ENCODE peak calls at places on chromosomes 11 and 22, in seven cellular contexts. Y is RWPE1, Z is HepG2, U is A549, Q is SJSA1, E is H9, F is ovary. M is an unnamed sample.

GRCh38 chr11:72719144-72719543 is 33.1 kb downstream of the ARAP1 start:
- DNase-seq in Y (no peak), Z (no peak), U (no peak), Q (no peak), E (no peak), F (no peak), M (no peak)

GRCh38 chr22:50173221-50173982 is 2.9 kb downstream of the PANX2 start:
- DNase-seq in Y (no peak), Z (no peak), U (no peak), Q (no peak), E (no peak), F (peak), M (no peak)

GRCh38 chr22:31327786-31328544 is 18.2 kb downstream of the PATZ1 start:
- DNase-seq in Y (no peak), Z (no peak), U (no peak), Q (no peak), E (no peak), F (no peak), M (no peak)

GRCh38 chr22:49022816-49023160 is 804.9 kb downstream of the BRD1 start:
- DNase-seq in Y (no peak), Z (no peak), U (no peak), Q (no peak), E (no peak), F (no peak), M (no peak)

GRCh38 chr22:32389685-32390084 is 22.4 kb downstream of the RTCB start:
- DNase-seq in Y (no peak), Z (no peak), U (no peak), Q (no peak), E (no peak), F (no peak), M (no peak)

GRCh38 chr11:71525938-71526495 is 1.1 kb upstream of the KRTAP5-7 start:
- DNase-seq in Y (no peak), Z (peak), U (no peak), Q (no peak), E (no peak), F (no peak), M (no peak)

GRCh38 chr11:32210601-32211000 is 119.7 kb downstream of the RCN1 start:
- DNase-seq in Y (peak), Z (no peak), U (no peak), Q (no peak), E (no peak), F (no peak), M (no peak)

GRCh38 chr11:134460044-134460371 is 48.0 kb upstream of the B3GAT1 start:
- DNase-seq in Y (no peak), Z (no peak), U (no peak), Q (no peak), E (no peak), F (no peak), M (no peak)

GRCh38 chr11:74505911-74506310 is 12.4 kb upstream of the LIPT2 start:
- DNase-seq in Y (no peak), Z (no peak), U (no peak), Q (no peak), E (no peak), F (no peak), M (no peak)

GRCh38 chr11:91860661-91861060 is 364.0 kb upstream of the FAT3 start:
- DNase-seq in Y (no peak), Z (no peak), U (no peak), Q (no peak), E (no peak), F (no peak), M (no peak)

GRCh38 chr11:118241191-118242098 is 10.7 kb downstream of the MPZL3 start:
- DNase-seq in Y (peak), Z (peak), U (no peak), Q (no peak), E (no peak), F (no peak), M (peak)

GRCh38 chr11:31236052-31236652 is 133.4 kb downstream of the DCDC1 start:
- DNase-seq in Y (peak), Z (no peak), U (no peak), Q (no peak), E (no peak), F (no peak), M (no peak)

GRCh38 chr11:134405436-134405835 is 6.6 kb downstream of the B3GAT1 start:
- DNase-seq in Y (no peak), Z (no peak), U (no peak), Q (no peak), E (no peak), F (no peak), M (no peak)

GRCh38 chr22:46737976-46738641 is at the start of gene CERK:
- DNase-seq in Y (peak), Z (peak), U (peak), Q (peak), E (peak), F (peak), M (no peak)

GRCh38 chr11:47991266-47991830 is 11.0 kb downstream of the PTPRJ start:
- DNase-seq in Y (no peak), Z (no peak), U (no peak), Q (no peak), E (peak), F (no peak), M (no peak)

GRCh38 chr22:48635825-48636224 is 1191.8 kb downstream of the BRD1 start:
- DNase-seq in Y (no peak), Z (no peak), U (no peak), Q (no peak), E (no peak), F (no peak), M (no peak)

GRCh38 chr22:22480940-22481339 is 27.6 kb downstream of the ZNF280B start:
- DNase-seq in Y (no peak), Z (peak), U (no peak), Q (no peak), E (no peak), F (no peak), M (no peak)

GRCh38 chr11:29534831-29535230 is 482.0 kb downstream of the KCNA4 start:
- DNase-seq in Y (peak), Z (no peak), U (no peak), Q (no peak), E (no peak), F (no peak), M (no peak)

GRCh38 chr22:30221121-30221992 is 25.2 kb downstream of the LIF start:
- DNase-seq in Y (no peak), Z (no peak), U (no peak), Q (no peak), E (no peak), F (no peak), M (no peak)

GRCh38 chr11:71451596-71452353 is 1.2 kb upstream of the NADSYN1 start:
- DNase-seq in Y (no peak), Z (peak), U (no peak), Q (no peak), E (peak), F (no peak), M (no peak)

GRCh38 chr11:59776210-59777066 is 21.3 kb downstream of the STX3 start:
- DNase-seq in Y (peak), Z (peak), U (peak), Q (peak), E (no peak), F (no peak), M (peak)

GRCh38 chr11:22787565-22788162 is 41.9 kb downstream of the SVIP start:
- DNase-seq in Y (peak), Z (peak), U (peak), Q (peak), E (no peak), F (no peak), M (no peak)

GRCh38 chr11:111978028-111978771 is 41.1 kb downstream of the DIXDC1 start:
- DNase-seq in Y (peak), Z (no peak), U (no peak), Q (peak), E (peak), F (peak), M (no peak)

GRCh38 chr11:75173336-75173735 is 22.4 kb downstream of the SLCO2B1 start:
- DNase-seq in Y (no peak), Z (no peak), U (no peak), Q (no peak), E (no peak), F (no peak), M (no peak)

GRCh38 chr11:130817608-130817944 is 98.7 kb downstream of the SNX19 start:
- DNase-seq in Y (no peak), Z (no peak), U (no peak), Q (no peak), E (no peak), F (no peak), M (no peak)

GRCh38 chr22:44815099-44816070 is 63.0 kb downstream of the ARHGAP8 start:
- DNase-seq in Y (no peak), Z (no peak), U (no peak), Q (no peak), E (no peak), F (no peak), M (no peak)

GRCh38 chr11:22416462-22416861 is 78.3 kb downstream of the SLC17A6 start:
- DNase-seq in Y (no peak), Z (no peak), U (no peak), Q (no peak), E (no peak), F (no peak), M (no peak)

GRCh38 chr11:83157755-83158473 is 983 bp downstream of the PCF11 start:
- DNase-seq in Y (peak), Z (peak), U (peak), Q (peak), E (peak), F (peak), M (no peak)

GRCh38 chr11:106222626-106223025 is 145.2 kb downstream of the AASDHPPT start:
- DNase-seq in Y (no peak), Z (no peak), U (no peak), Q (no peak), E (no peak), F (no peak), M (no peak)

DNA sequence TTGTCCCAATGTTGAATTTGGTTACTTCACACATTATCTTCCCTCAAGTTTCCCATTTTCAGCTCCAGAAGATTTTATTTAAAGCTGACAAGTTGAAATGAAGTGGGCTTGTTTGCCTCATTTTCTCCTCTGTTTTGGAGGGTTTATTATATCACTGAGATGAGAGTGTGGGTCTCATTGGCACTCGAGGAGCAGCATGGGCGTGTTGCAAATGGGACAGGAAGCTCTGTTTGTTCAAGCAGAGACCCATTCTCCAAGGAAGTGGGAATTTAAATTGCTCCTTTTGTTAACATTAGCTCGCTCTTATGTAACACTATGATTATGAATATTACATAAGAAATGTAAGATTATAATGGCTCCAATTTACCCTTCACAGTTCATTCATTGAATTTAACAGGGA is 317.6 kb upstream of the CTSC start:
- DNase-seq in Y (no peak), Z (no peak), U (no peak), Q (no peak), E (no peak), F (no peak), M (no peak)
- H3K27ac ChIP-seq in Y (no peak), Z (no peak), U (no peak), Q (no peak), E (no peak), F (no peak), M (no peak)

GRCh38 chr11:66749091-66749490 is 20.1 kb upstream of the SPTBN2 start:
- DNase-seq in Y (no peak), Z (no peak), U (no peak), Q (no peak), E (no peak), F (no peak), M (peak)

GRCh38 chr11:66745356-66746235 is 16.6 kb upstream of the SPTBN2 start:
- DNase-seq in Y (peak), Z (no peak), U (peak), Q (no peak), E (peak), F (no peak), M (no peak)

GRCh38 chr11:66743271-66743968 is 14.4 kb upstream of the SPTBN2 start:
- DNase-seq in Y (peak), Z (no peak), U (peak), Q (no peak), E (no peak), F (no peak), M (peak)

GRCh38 chr11:66744485-66745355 is 15.7 kb upstream of the SPTBN2 start:
- DNase-seq in Y (peak), Z (peak), U (peak), Q (peak), E (peak), F (peak), M (no peak)

DNA sequence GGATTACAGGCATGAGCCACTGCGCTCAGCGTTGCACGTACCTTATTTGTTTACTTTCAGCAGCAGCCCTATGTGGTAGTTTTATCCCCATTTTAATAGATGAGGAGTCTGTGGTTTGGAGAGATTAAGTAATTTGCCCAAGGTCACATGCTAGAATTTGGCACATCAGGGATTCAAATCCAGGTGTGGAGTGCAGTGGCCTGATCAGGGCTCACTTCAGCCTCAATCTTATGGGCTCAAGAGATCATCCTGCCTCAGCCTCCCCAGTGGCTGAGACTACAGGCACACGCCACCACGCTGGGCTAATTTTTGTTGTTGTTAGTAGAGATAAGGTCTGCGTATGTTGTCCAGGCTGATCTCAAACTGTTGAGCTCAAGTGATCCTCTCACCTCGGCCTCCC is 18.5 kb upstream of the SPTBN2 start:
- DNase-seq in Y (no peak), Z (no peak), U (no peak), Q (no peak), E (no peak), F (no peak), M (no peak)
- H3K27ac ChIP-seq in Y (peak), Z (no peak), U (no peak), Q (no peak), E (no peak), F (no peak), M (no peak)

GRCh38 chr22:37999236-37999635 is 14.9 kb upstream of the SOX10 start:
- DNase-seq in Y (peak), Z (no peak), U (no peak), Q (no peak), E (no peak), F (no peak), M (peak)
- H3K27ac ChIP-seq in Y (peak), Z (no peak), U (peak), Q (no peak), E (no peak), F (no peak), M (peak)

GRCh38 chr11:3202305-3202704 is 16.3 kb downstream of the MRGPRG start:
- DNase-seq in Y (no peak), Z (no peak), U (no peak), Q (no peak), E (no peak), F (no peak), M (no peak)
- H3K27ac ChIP-seq in Y (no peak), Z (no peak), U (no peak), Q (no peak), E (no peak), F (no peak), M (no peak)

DNA sequence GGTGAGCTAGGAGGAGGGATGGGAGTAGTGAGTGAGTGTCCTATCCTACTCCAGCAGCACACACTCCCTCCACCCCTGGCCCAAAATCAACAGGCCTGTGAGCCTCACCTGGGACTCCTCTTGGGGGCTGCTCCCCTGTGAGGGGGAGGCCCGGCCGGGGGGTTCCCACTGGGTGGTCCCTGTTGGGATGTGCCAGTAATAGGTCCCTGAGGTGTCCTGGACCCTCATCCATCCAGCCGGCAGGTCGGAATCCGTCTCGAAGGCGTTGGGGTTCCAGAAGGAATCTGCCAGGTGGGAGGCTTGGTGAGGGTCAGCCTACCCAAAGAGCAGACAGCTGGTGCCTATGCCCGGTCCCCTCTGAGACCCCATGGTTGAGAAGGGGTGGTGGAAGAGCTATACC is 13.3 kb downstream of the SMPD1 start:
- DNase-seq in Y (no peak), Z (no peak), U (no peak), Q (no peak), E (peak), F (no peak), M (no peak)
- H3K27ac ChIP-seq in Y (no peak), Z (no peak), U (no peak), Q (no peak), E (no peak), F (no peak), M (no peak)

M was measured in epithelial cell of prostate.